ENCODE peak calls at places on chromosome 11, in seven cellular contexts. K is cardiac muscle cell, L is A549, G is Peyer's patch, M is thoracic aorta, S is adrenal gland, Z is sigmoid colon. V is an unnamed sample.

GRCh38 chr11:75199412-75199955 is 41.1 kb upstream of the TPBGL start:
- DNase-seq in S (no peak), K (no peak), G (no peak), M (no peak), L (no peak), Z (peak), V (no peak)

GRCh38 chr11:96001037-96001436 is 77.1 kb upstream of the MTMR2 start:
- DNase-seq in K (no peak), L (no peak), G (no peak), S (peak), M (peak), Z (peak), V (peak)

GRCh38 chr11:117511981-117512448 is 184.4 kb downstream of the CEP164 start:
- DNase-seq in S (no peak), G (peak), L (no peak), K (no peak), M (no peak), Z (no peak), V (no peak)

GRCh38 chr11:121418625-121419114 is 33.4 kb upstream of the SORL1 start:
- DNase-seq in M (no peak), S (no peak), L (no peak), K (no peak), Z (no peak), G (no peak), V (no peak)

GRCh38 chr11:77188912-77189491 is 61.0 kb downstream of the MYO7A start:
- DNase-seq in Z (no peak), L (no peak), G (peak), M (no peak), K (no peak), S (no peak), V (no peak)

GRCh38 chr11:130403301-130403804 is 25.1 kb downstream of the ADAMTS8 start:
- DNase-seq in M (peak), L (no peak), Z (peak), S (no peak), K (no peak), G (no peak), V (peak)

GRCh38 chr11:122140535-122140934 is 24.5 kb upstream of the BLID start:
- DNase-seq in G (no peak), L (no peak), S (no peak), M (no peak), Z (no peak), K (no peak), V (peak)

GRCh38 chr11:10490398-10491232 is 35.6 kb downstream of the AMPD3 start:
- DNase-seq in L (peak), S (peak), G (no peak), K (peak), Z (peak), M (peak), V (peak)

GRCh38 chr11:19660076-19660475 is 52.6 kb upstream of the NAV2 start:
- DNase-seq in G (no peak), K (no peak), Z (no peak), M (no peak), L (peak), S (no peak), V (peak)

GRCh38 chr11:126384449-126385070 is 29.1 kb downstream of the ST3GAL4 start:
- DNase-seq in Z (no peak), S (no peak), K (no peak), G (no peak), M (no peak), L (no peak), V (no peak)

GRCh38 chr11:45885274-45885920 is at the start of gene MAPK8IP1:
- DNase-seq in K (peak), Z (no peak), L (peak), G (peak), M (no peak), S (peak), V (peak)

GRCh38 chr11:96254087-96254486 is 88.9 kb downstream of the MAML2 start:
- DNase-seq in L (no peak), S (no peak), M (no peak), G (no peak), K (peak), Z (no peak), V (peak)

GRCh38 chr11:14852571-14853177 is 39.4 kb downstream of the CYP2R1 start:
- DNase-seq in Z (no peak), K (no peak), G (no peak), L (no peak), S (no peak), M (no peak), V (no peak)

GRCh38 chr11:108530426-108530825 is 32.2 kb upstream of the POGLUT3 start:
- DNase-seq in S (no peak), G (no peak), M (no peak), Z (no peak), L (no peak), K (no peak), V (no peak)

GRCh38 chr11:130001491-130002351 is 914 bp downstream of the PRDM10 start:
- DNase-seq in L (peak), M (no peak), K (peak), S (peak), Z (peak), G (peak), V (peak)

GRCh38 chr11:2691991-2692841 is 7.6 kb downstream of the KCNQ1OT1 start:
- DNase-seq in L (no peak), G (peak), K (peak), M (no peak), S (no peak), Z (peak), V (peak)

GRCh38 chr11:125069008-125069407 is 5.9 kb downstream of the SLC37A2 start:
- DNase-seq in M (no peak), Z (no peak), S (no peak), K (no peak), L (no peak), G (no peak), V (no peak)

GRCh38 chr11:19683862-19684491 is 28.7 kb upstream of the NAV2 start:
- DNase-seq in Z (no peak), G (no peak), K (no peak), L (no peak), M (no peak), S (no peak), V (no peak)

GRCh38 chr11:126361400-126361799 is 5.9 kb downstream of the ST3GAL4 start:
- DNase-seq in L (no peak), S (no peak), M (no peak), Z (peak), G (no peak), K (no peak), V (no peak)

GRCh38 chr11:119885861-119886567 is 157.0 kb upstream of the NECTIN1 start:
- DNase-seq in K (no peak), L (no peak), S (no peak), Z (no peak), M (no peak), G (peak), V (no peak)

GRCh38 chr11:114832532-114833125 is 154.3 kb downstream of the NXPE2 start:
- DNase-seq in G (no peak), S (no peak), M (no peak), L (no peak), Z (no peak), K (peak), V (no peak)

GRCh38 chr11:13335319-13335718 is 57.7 kb downstream of the BMAL1 start:
- DNase-seq in G (no peak), Z (peak), S (peak), K (peak), L (peak), M (no peak), V (peak)

GRCh38 chr11:12066799-12067508 is 43.4 kb upstream of the MICAL2 start:
- DNase-seq in Z (peak), K (peak), S (no peak), M (no peak), G (no peak), L (peak), V (peak)

GRCh38 chr11:134341805-134342571 is 10.2 kb downstream of the GLB1L2 start:
- DNase-seq in S (no peak), G (no peak), K (no peak), L (no peak), M (no peak), Z (peak), V (no peak)

GRCh38 chr11:12201016-12201985 is 90.9 kb downstream of the MICAL2 start:
- DNase-seq in K (peak), L (peak), S (no peak), M (peak), G (no peak), Z (no peak), V (peak)

GRCh38 chr11:63974259-63975143 is at the start of gene COX8A:
- DNase-seq in Z (peak), M (peak), K (peak), S (peak), L (peak), G (peak), V (peak)

DNA sequence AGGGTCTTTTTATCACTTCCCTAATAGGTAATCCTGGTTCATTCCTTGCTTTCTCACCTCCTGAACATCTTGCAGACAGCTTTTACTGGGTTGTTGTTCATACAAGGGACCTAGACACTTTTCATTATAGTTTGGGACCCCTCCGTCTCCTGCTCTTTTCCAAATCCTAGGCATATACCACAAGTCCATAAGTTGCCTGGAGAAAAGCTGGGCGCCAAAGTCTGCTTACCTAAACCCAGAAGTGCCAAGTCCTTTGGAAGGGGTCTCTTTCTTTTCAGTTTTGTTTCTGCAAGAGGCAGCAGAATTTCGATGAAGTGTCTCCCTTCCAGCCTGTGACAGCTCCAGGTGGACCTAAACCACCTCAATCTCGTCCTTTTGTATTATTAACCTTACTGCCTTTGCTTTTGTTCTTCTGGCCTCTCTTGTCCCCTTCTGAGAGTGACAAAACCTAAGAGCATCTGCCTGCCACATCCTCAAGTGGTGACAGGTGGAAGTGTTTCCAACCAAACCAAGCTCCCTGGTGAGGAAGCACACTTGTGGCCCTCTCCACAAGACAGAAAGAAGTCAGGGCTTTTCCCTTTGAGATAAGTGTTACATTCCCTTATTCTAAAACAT is 19.5 kb upstream of the P2RY6 start:
- DNase-seq in K (peak), L (peak), G (no peak), Z (peak), M (no peak), S (no peak), V (no peak)
- TF ChIP-seq CTCF in K (no peak), L (no peak), G (no peak), Z (no peak), M (no peak), S (no peak), V (peak)

GRCh38 chr11:30635401-30635989 is 49.3 kb upstream of the MPPED2 start:
- DNase-seq in M (no peak), L (no peak), S (no peak), K (peak), Z (peak), G (no peak), V (no peak)
- H3K4me3 ChIP-seq in M (peak), L (no peak), S (no peak), K (peak), Z (no peak), G (no peak), V (no peak)

DNA sequence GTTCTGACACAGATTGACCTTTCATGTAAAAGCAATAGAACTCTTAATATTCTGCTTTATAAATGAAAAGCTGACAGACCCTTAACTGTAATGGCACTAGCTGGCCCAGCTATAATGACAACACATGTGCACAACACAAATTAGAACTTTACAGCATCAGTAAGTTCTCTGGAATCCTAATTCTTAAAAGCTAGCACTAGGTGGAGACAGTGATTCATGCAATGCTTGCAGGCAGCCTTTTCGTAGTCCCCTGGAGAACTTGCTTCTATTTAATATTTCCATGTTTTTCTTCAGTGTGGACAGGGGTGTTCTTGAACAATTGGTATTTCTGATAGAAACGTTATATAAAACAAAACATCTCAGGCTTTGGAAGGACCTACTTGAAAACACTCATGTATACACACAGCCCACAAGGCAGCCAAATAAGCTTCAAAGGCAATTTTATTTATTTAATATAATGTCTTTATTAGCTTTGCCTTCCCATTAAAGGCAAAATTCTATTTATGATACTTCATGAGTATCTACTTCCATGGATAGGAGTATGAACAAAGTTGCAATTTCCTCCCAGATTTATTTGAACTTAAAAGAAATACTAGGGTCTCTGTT is 374.3 kb upstream of the MPPED2 start:
- DNase-seq in M (no peak), G (no peak), Z (no peak), S (no peak), K (peak), L (peak), V (peak)
- TF ChIP-seq CTCF in M (no peak), G (no peak), Z (no peak), S (peak), K (peak), L (peak), V (peak)

DNA sequence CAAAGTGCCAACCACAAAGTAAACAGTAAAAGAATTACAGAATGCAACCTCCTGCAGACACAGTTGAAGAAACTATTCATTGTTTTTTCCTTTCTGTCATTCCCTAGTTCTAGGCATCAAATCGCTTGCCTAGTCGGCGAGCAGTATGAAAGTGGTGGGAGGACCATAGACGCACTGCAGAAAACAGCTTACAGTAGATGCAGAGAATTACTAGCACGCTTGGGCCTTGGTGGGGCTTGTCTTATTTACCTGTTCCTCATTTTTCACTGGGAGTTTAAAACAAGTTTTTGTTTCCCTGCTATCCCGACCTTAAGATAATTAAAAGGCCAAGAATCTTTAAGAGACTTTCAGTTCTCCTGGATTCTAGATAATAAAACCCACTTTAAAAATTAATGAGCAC is 742 bp upstream of the ARL14EP start:
- DNase-seq in G (no peak), M (no peak), K (no peak), L (no peak), S (no peak), Z (no peak), V (no peak)
- H3K4me3 ChIP-seq in G (peak), M (peak), K (peak), L (peak), S (peak), Z (peak), V (peak)

GRCh38 chr11:68211546-68211945 is 1.6 kb downstream of the KMT5B start:
- DNase-seq in M (no peak), L (no peak), K (no peak), S (no peak), G (peak), Z (no peak), V (peak)

GRCh38 chr11:68213135-68213515 is at the start of gene KMT5B:
- DNase-seq in K (peak), L (no peak), Z (no peak), S (peak), M (no peak), G (peak), V (no peak)

GRCh38 chr11:68214173-68215086 is 1.3 kb upstream of the KMT5B start:
- DNase-seq in K (peak), S (peak), Z (no peak), G (peak), M (no peak), L (no peak), V (peak)

GRCh38 chr11:68213555-68214172 is 568 bp upstream of the KMT5B start:
- DNase-seq in Z (peak), M (peak), S (peak), G (peak), K (peak), L (peak), V (peak)

GRCh38 chr11:68212421-68213134 is 518 bp downstream of the KMT5B start:
- DNase-seq in Z (peak), S (peak), L (peak), K (peak), M (no peak), G (peak), V (peak)
- TF ChIP-seq CTCF in Z (no peak), S (no peak), L (peak), K (no peak), M (peak), G (peak), V (no peak)

DNA sequence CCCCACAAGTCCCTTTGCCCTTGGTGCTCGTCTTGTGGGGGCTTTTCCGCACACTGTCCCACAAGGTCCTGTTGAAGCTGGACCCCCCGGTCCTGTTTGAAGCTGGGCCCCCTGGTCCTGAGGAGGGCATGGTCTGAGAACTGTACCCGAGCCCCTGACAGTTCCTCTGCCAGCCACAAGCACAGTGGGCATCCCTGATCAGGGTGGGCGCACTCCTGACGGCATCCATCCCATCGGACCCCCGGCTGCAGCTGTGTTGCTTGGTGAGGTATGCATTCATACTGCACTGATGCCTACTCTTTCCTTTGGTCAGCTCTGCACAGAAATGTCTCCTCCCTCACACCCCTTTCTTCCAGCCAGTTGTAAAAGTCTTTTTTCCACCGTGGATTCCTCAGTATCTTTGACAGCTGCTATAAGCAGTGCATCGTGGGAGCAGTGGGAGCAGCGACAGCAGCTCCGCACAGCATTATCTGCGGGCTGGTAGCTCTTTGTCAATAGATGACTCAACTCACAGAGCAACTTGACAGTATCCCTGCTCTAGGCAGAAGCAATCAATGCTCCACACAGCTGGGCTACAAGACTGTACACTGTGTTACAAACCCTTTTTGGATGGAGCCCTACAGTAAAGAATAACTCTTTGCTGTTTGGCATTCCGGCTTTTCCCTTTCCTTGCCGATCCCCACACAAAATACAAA is 1030.8 kb upstream of the CCDC90B start:
- DNase-seq in S (peak), Z (no peak), K (no peak), G (no peak), M (no peak), L (no peak), V (peak)
- H3K4me3 ChIP-seq in S (peak), Z (peak), K (no peak), G (no peak), M (no peak), L (no peak), V (no peak)

GRCh38 chr11:34890812-34891211 is 25.4 kb downstream of the APIP start:
- DNase-seq in K (peak), S (no peak), G (no peak), Z (no peak), M (no peak), L (peak), V (peak)
- TF ChIP-seq CTCF in K (peak), S (peak), G (no peak), Z (peak), M (no peak), L (peak), V (peak)

DNA sequence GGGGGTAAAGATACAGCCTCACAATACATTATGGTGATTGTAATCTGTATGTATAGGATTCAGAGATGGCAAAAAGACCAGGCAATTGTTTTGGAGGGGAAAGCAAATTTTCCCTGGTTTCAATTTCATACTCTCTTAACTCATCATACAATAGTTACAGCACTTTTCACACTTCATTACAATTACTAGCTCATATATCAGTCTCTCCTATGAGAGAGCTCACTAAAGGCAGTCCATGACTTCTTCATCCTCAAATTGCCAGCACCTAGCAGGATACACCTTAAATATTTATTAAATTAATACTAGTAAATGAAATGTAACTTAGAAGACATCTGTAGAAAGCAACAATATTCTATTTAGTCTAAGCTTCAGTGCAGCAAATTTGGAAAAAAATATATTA is 28.0 kb downstream of the PICALM start:
- DNase-seq in M (no peak), K (no peak), Z (no peak), S (no peak), L (no peak), G (no peak), V (no peak)
- H3K4me3 ChIP-seq in M (peak), K (no peak), Z (no peak), S (no peak), L (no peak), G (no peak), V (no peak)

DNA sequence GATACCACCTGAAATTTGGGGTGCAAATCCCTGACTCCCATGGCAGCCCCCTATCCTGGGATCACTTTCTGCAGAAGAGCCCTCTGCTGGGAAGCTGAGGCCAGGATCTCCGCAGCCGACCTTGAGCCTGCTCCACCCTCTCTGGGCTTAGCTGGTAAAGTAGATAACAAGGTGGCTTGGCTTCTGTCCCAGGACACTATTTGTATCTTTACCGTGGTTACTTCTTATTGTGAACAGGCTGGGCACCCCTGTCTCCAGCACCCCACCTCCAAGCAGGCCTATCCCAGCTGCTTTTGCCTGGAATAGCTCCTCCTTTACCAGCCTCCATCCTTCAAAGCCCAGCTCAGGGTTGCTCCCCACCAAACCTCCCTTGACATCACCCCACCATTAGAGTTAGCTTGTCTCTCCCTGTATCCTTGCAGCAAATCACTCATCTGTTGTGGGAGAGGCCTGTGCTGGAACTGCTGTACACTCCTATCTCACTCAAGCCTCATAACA is 35.2 kb upstream of the P2RY2 start:
- DNase-seq in G (peak), S (no peak), M (no peak), L (no peak), Z (peak), K (peak), V (no peak)
- TF ChIP-seq CTCF in G (no peak), S (no peak), M (no peak), L (no peak), Z (no peak), K (no peak), V (no peak)

V was measured in epithelial cell of esophagus.